ENCODE peak calls at places on chromosomes 7 and 10, in six cellular contexts. K is NCI-H2081, C is H7, W is mesothelial cell of epicardium, D is cardiac muscle cell, M is A549. O is an unnamed sample.

GRCh38 chr7:127986581-127987461 is 44.4 kb downstream of the LRRC4 start:
- DNase-seq in K (no peak), C (peak; percentile 45), W (no peak), D (peak; percentile 24), M (no peak), O (no peak)

GRCh38 chr7:144710791-144711190 is 125.1 kb downstream of the TPK1 start:
- DNase-seq in K (no peak), C (no peak), W (no peak), D (no peak), M (no peak), O (no peak)

GRCh38 chr7:120989571-120990220 is 1.2 kb downstream of the CPED1 start:
- DNase-seq in K (no peak), C (no peak), W (no peak), D (no peak), M (no peak), O (no peak)

GRCh38 chr7:16587785-16588184 is 57.8 kb downstream of the ANKMY2 start:
- DNase-seq in K (peak; percentile 67), C (no peak), W (no peak), D (no peak), M (no peak), O (no peak)

GRCh38 chr10:72630144-72630543 is 4.3 kb upstream of the MICU1 start:
- DNase-seq in K (no peak), C (no peak), W (no peak), D (no peak), M (no peak), O (no peak)

GRCh38 chr7:79436378-79436777 is 17.1 kb downstream of the MAGI2 start:
- DNase-seq in K (no peak), C (no peak), W (no peak), D (no peak), M (no peak), O (no peak)

GRCh38 chr7:104971290-104972071 is 42.5 kb upstream of the KMT2E start:
- DNase-seq in K (peak; percentile 97), C (no peak), W (no peak), D (peak; percentile 59), M (no peak), O (no peak)

GRCh38 chr7:74284781-74285259 is 4.4 kb upstream of the CLIP2 start:
- DNase-seq in K (no peak), C (peak; percentile 83), W (no peak), D (no peak), M (peak; percentile 79), O (no peak)

GRCh38 chr10:80500572-80501380 is 36.9 kb upstream of the SH2D4B start:
- DNase-seq in K (no peak), C (no peak), W (no peak), D (peak; percentile 64), M (no peak), O (peak; percentile 36)

GRCh38 chr7:92778972-92779371 is 57.4 kb downstream of the CDK6 start:
- DNase-seq in K (no peak), C (no peak), W (no peak), D (peak; percentile 92), M (no peak), O (no peak)

GRCh38 chr7:70997275-70997674 is 134.7 kb upstream of the GALNT17 start:
- DNase-seq in K (no peak), C (no peak), W (no peak), D (no peak), M (no peak), O (no peak)

GRCh38 chr7:123485187-123485586 is 49.2 kb downstream of the IQUB start:
- DNase-seq in K (peak; percentile 2), C (no peak), W (no peak), D (peak; percentile 25), M (no peak), O (no peak)

GRCh38 chr10:118856106-118856505 is 101.3 kb upstream of the CACUL1 start:
- DNase-seq in K (no peak), C (no peak), W (no peak), D (no peak), M (no peak), O (no peak)

GRCh38 chr10:58513189-58514101 is 773 bp downstream of the BICC1 start:
- DNase-seq in K (peak; percentile 33), C (peak; percentile 64), W (no peak), D (peak; percentile 92), M (peak; percentile 69), O (peak; percentile 47)

GRCh38 chr10:116777006-116777405 is 34.6 kb upstream of the HSPA12A start:
- DNase-seq in K (no peak), C (no peak), W (no peak), D (no peak), M (no peak), O (no peak)

GRCh38 chr7:27897001-27897400 is 157.0 kb downstream of the TAX1BP1 start:
- DNase-seq in K (no peak), C (no peak), W (no peak), D (no peak), M (no peak), O (no peak)

GRCh38 chr7:72182036-72182435 is 230.1 kb downstream of the CALN1 start:
- DNase-seq in K (no peak), C (no peak), W (no peak), D (no peak), M (no peak), O (no peak)

GRCh38 chr7:111292026-111292430 is 201.1 kb downstream of the LRRN3 start:
- DNase-seq in K (peak; percentile 70), C (no peak), W (no peak), D (peak; percentile 31), M (no peak), O (no peak)

GRCh38 chr7:17663056-17663675 is 277.1 kb downstream of the SNX13 start:
- DNase-seq in K (no peak), C (no peak), W (no peak), D (peak; percentile 90), M (no peak), O (no peak)

GRCh38 chr7:155345490-155345889 is 47.8 kb downstream of the INSIG1 start:
- DNase-seq in K (no peak), C (no peak), W (no peak), D (no peak), M (no peak), O (no peak)

GRCh38 chr7:110762514-110762913 is 328.4 kb upstream of the LRRN3 start:
- DNase-seq in K (no peak), C (no peak), W (no peak), D (peak; percentile 10), M (no peak), O (no peak)

GRCh38 chr7:98329974-98330373 is 48.5 kb downstream of the BRI3 start:
- DNase-seq in K (no peak), C (no peak), W (no peak), D (peak; percentile 77), M (no peak), O (no peak)

GRCh38 chr7:127189074-127189473 is 63.7 kb downstream of the GRM8 start:
- DNase-seq in K (peak; percentile 76), C (no peak), W (no peak), D (no peak), M (no peak), O (no peak)

GRCh38 chr10:23918839-23919238 is 290.1 kb upstream of the KIAA1217 start:
- DNase-seq in K (no peak), C (peak; percentile 2), W (no peak), D (no peak), M (no peak), O (no peak)

O was measured in left lung.